ENCODE peak calls at places on chromosomes 16 and 17, in seven cellular contexts. One of them, this sample, is unnamed.

GRCh38 chr17:64507418-64507766 is 615 bp downstream of the CEP95 start:
- DNase-seq in transverse colon: no peak
- DNase-seq in esophagus muscularis mucosa: no peak
- DNase-seq in GM12878: no peak
- DNase-seq in HepG2: peak
- DNase-seq in GM12891: peak
- DNase-seq in endothelial cell of umbilical vein: peak
- DNase-seq in this sample: no peak

GRCh38 chr16:2753523-2754020 is 1.1 kb downstream of the SRRM2 start:
- DNase-seq in transverse colon: no peak
- DNase-seq in esophagus muscularis mucosa: no peak
- DNase-seq in GM12878: no peak
- DNase-seq in HepG2: no peak
- DNase-seq in GM12891: no peak
- DNase-seq in endothelial cell of umbilical vein: peak
- DNase-seq in this sample: no peak

GRCh38 chr16:31876955-31877828 is 3.6 kb downstream of the ZNF267 start:
- DNase-seq in transverse colon: no peak
- DNase-seq in esophagus muscularis mucosa: no peak
- DNase-seq in GM12878: peak
- DNase-seq in HepG2: peak
- DNase-seq in GM12891: no peak
- DNase-seq in endothelial cell of umbilical vein: peak
- DNase-seq in this sample: no peak

GRCh38 chr16:21703589-21704174 is 39.9 kb downstream of the OTOA start:
- DNase-seq in transverse colon: no peak
- DNase-seq in esophagus muscularis mucosa: no peak
- DNase-seq in GM12878: peak
- DNase-seq in HepG2: no peak
- DNase-seq in GM12891: no peak
- DNase-seq in endothelial cell of umbilical vein: no peak
- DNase-seq in this sample: no peak

GRCh38 chr17:28864991-28865849 is 10.4 kb downstream of the ERAL1 start:
- DNase-seq in transverse colon: peak
- DNase-seq in esophagus muscularis mucosa: no peak
- DNase-seq in GM12878: no peak
- DNase-seq in HepG2: peak
- DNase-seq in GM12891: no peak
- DNase-seq in endothelial cell of umbilical vein: peak
- DNase-seq in this sample: no peak

GRCh38 chr16:50671644-50672260 is 9.4 kb downstream of the SNX20 start:
- DNase-seq in transverse colon: no peak
- DNase-seq in esophagus muscularis mucosa: no peak
- DNase-seq in GM12878: no peak
- DNase-seq in HepG2: peak
- DNase-seq in GM12891: no peak
- DNase-seq in endothelial cell of umbilical vein: peak
- DNase-seq in this sample: no peak

GRCh38 chr16:67240506-67240905 is 6.8 kb downstream of the FHOD1 start:
- DNase-seq in transverse colon: no peak
- DNase-seq in esophagus muscularis mucosa: no peak
- DNase-seq in GM12878: no peak
- DNase-seq in HepG2: no peak
- DNase-seq in GM12891: no peak
- DNase-seq in endothelial cell of umbilical vein: no peak
- DNase-seq in this sample: no peak

GRCh38 chr17:44279586-44280344 is 11.8 kb upstream of the SLC4A1 start:
- DNase-seq in transverse colon: peak
- DNase-seq in esophagus muscularis mucosa: no peak
- DNase-seq in GM12878: peak
- DNase-seq in HepG2: peak
- DNase-seq in GM12891: no peak
- DNase-seq in endothelial cell of umbilical vein: peak
- DNase-seq in this sample: no peak

GRCh38 chr17:4631836-4632582 is 9.5 kb downstream of the ALOX15 start:
- DNase-seq in transverse colon: no peak
- DNase-seq in esophagus muscularis mucosa: no peak
- DNase-seq in GM12878: no peak
- DNase-seq in HepG2: no peak
- DNase-seq in GM12891: no peak
- DNase-seq in endothelial cell of umbilical vein: no peak
- DNase-seq in this sample: no peak

GRCh38 chr17:27549251-27549919 is 81.6 kb upstream of the LGALS9 start:
- DNase-seq in transverse colon: no peak
- DNase-seq in esophagus muscularis mucosa: no peak
- DNase-seq in GM12878: no peak
- DNase-seq in HepG2: no peak
- DNase-seq in GM12891: no peak
- DNase-seq in endothelial cell of umbilical vein: no peak
- DNase-seq in this sample: no peak

GRCh38 chr17:42407289-42407836 is 15.7 kb downstream of the CAVIN1 start:
- DNase-seq in transverse colon: peak
- DNase-seq in esophagus muscularis mucosa: no peak
- DNase-seq in GM12878: no peak
- DNase-seq in HepG2: peak
- DNase-seq in GM12891: peak
- DNase-seq in endothelial cell of umbilical vein: peak
- DNase-seq in this sample: peak

GRCh38 chr16:2854700-2855309 is 3.2 kb downstream of the PRSS22 start:
- DNase-seq in transverse colon: no peak
- DNase-seq in esophagus muscularis mucosa: no peak
- DNase-seq in GM12878: no peak
- DNase-seq in HepG2: no peak
- DNase-seq in GM12891: no peak
- DNase-seq in endothelial cell of umbilical vein: no peak
- DNase-seq in this sample: no peak

GRCh38 chr17:41464682-41465081 is 2.5 kb downstream of the KRT32 start:
- DNase-seq in transverse colon: no peak
- DNase-seq in esophagus muscularis mucosa: no peak
- DNase-seq in GM12878: no peak
- DNase-seq in HepG2: no peak
- DNase-seq in GM12891: no peak
- DNase-seq in endothelial cell of umbilical vein: peak
- DNase-seq in this sample: no peak

GRCh38 chr17:8610558-8610957 is 20.0 kb downstream of the MYH10 start:
- DNase-seq in transverse colon: no peak
- DNase-seq in esophagus muscularis mucosa: no peak
- DNase-seq in GM12878: no peak
- DNase-seq in HepG2: no peak
- DNase-seq in GM12891: no peak
- DNase-seq in endothelial cell of umbilical vein: no peak
- DNase-seq in this sample: no peak

GRCh38 chr17:68085751-68086445 is 50.4 kb downstream of the KPNA2 start:
- DNase-seq in transverse colon: peak
- DNase-seq in esophagus muscularis mucosa: no peak
- DNase-seq in GM12878: no peak
- DNase-seq in HepG2: no peak
- DNase-seq in GM12891: no peak
- DNase-seq in endothelial cell of umbilical vein: peak
- DNase-seq in this sample: no peak

GRCh38 chr17:7763919-7764318 is 46.4 kb downstream of the DNAH2 start:
- DNase-seq in transverse colon: no peak
- DNase-seq in esophagus muscularis mucosa: no peak
- DNase-seq in GM12878: no peak
- DNase-seq in HepG2: no peak
- DNase-seq in GM12891: no peak
- DNase-seq in endothelial cell of umbilical vein: no peak
- DNase-seq in this sample: no peak

GRCh38 chr17:38701504-38702165 is 3.4 kb upstream of the MLLT6 start:
- DNase-seq in transverse colon: peak
- DNase-seq in esophagus muscularis mucosa: no peak
- DNase-seq in GM12878: peak
- DNase-seq in HepG2: peak
- DNase-seq in GM12891: no peak
- DNase-seq in endothelial cell of umbilical vein: peak
- DNase-seq in this sample: peak

GRCh38 chr16:67652578-67653130 is 7.4 kb downstream of the ACD start:
- DNase-seq in transverse colon: no peak
- DNase-seq in esophagus muscularis mucosa: no peak
- DNase-seq in GM12878: no peak
- DNase-seq in HepG2: no peak
- DNase-seq in GM12891: no peak
- DNase-seq in endothelial cell of umbilical vein: no peak
- DNase-seq in this sample: no peak

GRCh38 chr17:7632492-7632894 is 2.6 kb downstream of the SHBG start:
- DNase-seq in transverse colon: peak
- DNase-seq in esophagus muscularis mucosa: no peak
- DNase-seq in GM12878: no peak
- DNase-seq in HepG2: no peak
- DNase-seq in GM12891: no peak
- DNase-seq in endothelial cell of umbilical vein: peak
- DNase-seq in this sample: no peak

GRCh38 chr17:81519284-81520020 is 6.9 kb upstream of the ACTG1 start:
- DNase-seq in transverse colon: peak
- DNase-seq in esophagus muscularis mucosa: no peak
- DNase-seq in GM12878: no peak
- DNase-seq in HepG2: no peak
- DNase-seq in GM12891: peak
- DNase-seq in endothelial cell of umbilical vein: no peak
- DNase-seq in this sample: peak

DNA sequence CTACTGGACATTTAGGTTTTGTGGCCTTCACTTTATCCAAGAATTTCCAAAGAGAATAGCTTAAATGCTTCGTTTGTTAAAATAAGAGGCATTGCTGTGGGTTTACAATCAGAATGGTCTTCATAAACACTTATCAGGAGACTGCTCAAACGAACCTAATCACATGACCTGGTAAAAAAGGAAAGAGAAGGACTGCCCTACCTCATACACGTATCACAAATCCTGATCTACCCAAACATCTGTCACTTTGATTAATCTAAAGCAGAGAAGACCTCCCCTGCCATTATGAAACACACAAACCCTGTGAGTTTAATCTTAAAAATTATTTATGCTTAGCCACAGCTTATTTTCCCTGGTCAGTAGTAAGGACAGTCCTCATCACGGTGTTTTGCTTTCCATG is 76.6 kb downstream of the PARN start:
- DNase-seq in transverse colon: no peak
- DNase-seq in esophagus muscularis mucosa: no peak
- DNase-seq in GM12878: no peak
- DNase-seq in HepG2: no peak
- DNase-seq in GM12891: no peak
- DNase-seq in endothelial cell of umbilical vein: no peak
- DNase-seq in this sample: no peak
- TF ChIP-seq POLR2AphosphoS5 in transverse colon: no peak
- TF ChIP-seq POLR2AphosphoS5 in esophagus muscularis mucosa: no peak
- TF ChIP-seq POLR2AphosphoS5 in GM12878: no peak
- TF ChIP-seq POLR2AphosphoS5 in HepG2: no peak
- TF ChIP-seq POLR2AphosphoS5 in GM12891: no peak
- TF ChIP-seq POLR2AphosphoS5 in endothelial cell of umbilical vein: no peak
- TF ChIP-seq POLR2AphosphoS5 in this sample: no peak

DNA sequence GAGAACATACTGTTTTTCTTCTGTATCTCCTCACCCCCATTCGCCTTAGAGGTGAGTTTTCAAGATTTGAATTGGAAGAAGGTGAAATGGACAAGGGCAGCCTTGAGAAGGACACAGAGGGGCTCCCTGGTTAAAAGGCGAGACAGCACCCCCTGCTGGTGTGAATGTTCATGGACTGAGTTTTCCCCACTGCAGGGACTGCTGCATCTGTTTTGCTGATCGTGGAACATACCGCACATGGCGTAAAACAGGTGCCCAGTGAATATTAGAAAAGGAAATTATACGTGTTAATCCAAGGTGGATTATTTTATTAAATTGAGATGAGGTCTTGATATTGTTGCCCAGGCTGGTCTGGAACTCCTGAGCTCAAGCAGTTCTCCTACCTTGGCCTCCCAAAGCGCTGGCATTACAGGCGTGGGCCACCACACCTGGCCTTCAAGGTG is 54.5 kb downstream of the NDE1 start:
- DNase-seq in transverse colon: peak
- DNase-seq in esophagus muscularis mucosa: peak
- DNase-seq in GM12878: no peak
- DNase-seq in HepG2: peak
- DNase-seq in GM12891: peak
- DNase-seq in endothelial cell of umbilical vein: peak
- DNase-seq in this sample: peak
- TF ChIP-seq POLR2AphosphoS5 in transverse colon: no peak
- TF ChIP-seq POLR2AphosphoS5 in esophagus muscularis mucosa: peak
- TF ChIP-seq POLR2AphosphoS5 in GM12878: no peak
- TF ChIP-seq POLR2AphosphoS5 in HepG2: no peak
- TF ChIP-seq POLR2AphosphoS5 in GM12891: peak
- TF ChIP-seq POLR2AphosphoS5 in endothelial cell of umbilical vein: no peak
- TF ChIP-seq POLR2AphosphoS5 in this sample: no peak

GRCh38 chr16:1301562-1301961 is 7.9 kb upstream of the UBE2I start:
- DNase-seq in transverse colon: no peak
- DNase-seq in esophagus muscularis mucosa: no peak
- DNase-seq in GM12878: no peak
- DNase-seq in HepG2: no peak
- DNase-seq in GM12891: no peak
- DNase-seq in endothelial cell of umbilical vein: no peak
- DNase-seq in this sample: no peak
- TF ChIP-seq POLR2AphosphoS5 in transverse colon: no peak
- TF ChIP-seq POLR2AphosphoS5 in esophagus muscularis mucosa: no peak
- TF ChIP-seq POLR2AphosphoS5 in GM12878: no peak
- TF ChIP-seq POLR2AphosphoS5 in HepG2: no peak
- TF ChIP-seq POLR2AphosphoS5 in GM12891: no peak
- TF ChIP-seq POLR2AphosphoS5 in endothelial cell of umbilical vein: no peak
- TF ChIP-seq POLR2AphosphoS5 in this sample: no peak

DNA sequence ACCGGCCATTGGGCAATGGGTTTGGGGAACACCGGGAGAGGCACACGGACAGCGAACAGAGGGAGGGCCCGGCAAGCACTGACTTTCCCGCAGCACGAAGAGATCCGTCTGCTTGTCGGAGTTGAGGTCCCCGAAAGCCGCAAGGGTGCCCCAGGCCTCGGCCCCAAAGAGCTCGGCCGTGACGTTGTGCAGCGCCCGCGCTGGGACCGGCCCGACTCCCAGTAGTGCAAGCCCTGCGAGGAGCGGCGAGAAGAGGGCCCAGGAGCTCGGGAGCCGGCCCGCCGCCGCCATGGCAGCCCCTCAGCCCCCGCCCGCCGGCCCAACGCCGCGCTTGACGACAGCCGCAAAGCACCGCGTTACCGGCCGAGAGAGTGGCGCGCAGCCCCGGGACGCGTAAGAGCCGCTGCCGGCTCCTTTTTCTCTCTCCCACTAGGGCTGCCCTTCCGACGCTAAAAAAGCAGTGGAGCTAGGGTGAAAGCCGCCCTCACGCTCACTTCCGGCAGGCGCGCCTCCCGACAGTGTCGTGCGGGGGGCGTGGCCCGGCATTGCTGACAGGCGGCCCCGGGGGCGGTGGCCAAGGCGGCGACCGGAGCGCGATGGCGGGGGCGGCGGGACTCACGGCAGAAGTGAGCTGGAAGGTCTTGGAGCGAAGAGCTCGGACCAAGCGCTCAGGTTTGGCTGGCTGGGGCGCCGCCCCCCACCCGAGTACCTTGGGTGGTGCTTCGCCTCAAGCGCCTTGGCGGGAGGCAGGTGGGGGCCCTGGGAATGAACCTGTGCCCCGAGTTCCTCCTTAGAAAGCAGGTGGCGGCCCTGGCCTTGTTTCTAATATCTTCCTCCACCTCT is at the start of the genes ITFG1 and PHKB:
- DNase-seq in transverse colon: peak
- DNase-seq in esophagus muscularis mucosa: peak
- DNase-seq in GM12878: peak
- DNase-seq in HepG2: peak
- DNase-seq in GM12891: peak
- DNase-seq in endothelial cell of umbilical vein: peak
- DNase-seq in this sample: peak
- TF ChIP-seq POLR2AphosphoS5 in transverse colon: peak
- TF ChIP-seq POLR2AphosphoS5 in esophagus muscularis mucosa: peak
- TF ChIP-seq POLR2AphosphoS5 in GM12878: peak
- TF ChIP-seq POLR2AphosphoS5 in HepG2: peak
- TF ChIP-seq POLR2AphosphoS5 in GM12891: peak
- TF ChIP-seq POLR2AphosphoS5 in endothelial cell of umbilical vein: peak
- TF ChIP-seq POLR2AphosphoS5 in this sample: peak

GRCh38 chr17:51948128-51948527 is 210.4 kb downstream of the CA10 start:
- DNase-seq in transverse colon: peak
- DNase-seq in esophagus muscularis mucosa: no peak
- DNase-seq in GM12878: no peak
- DNase-seq in HepG2: no peak
- DNase-seq in GM12891: no peak
- DNase-seq in endothelial cell of umbilical vein: no peak
- DNase-seq in this sample: no peak
- TF ChIP-seq POLR2AphosphoS5 in transverse colon: no peak
- TF ChIP-seq POLR2AphosphoS5 in esophagus muscularis mucosa: no peak
- TF ChIP-seq POLR2AphosphoS5 in GM12878: no peak
- TF ChIP-seq POLR2AphosphoS5 in HepG2: no peak
- TF ChIP-seq POLR2AphosphoS5 in GM12891: no peak
- TF ChIP-seq POLR2AphosphoS5 in endothelial cell of umbilical vein: no peak
- TF ChIP-seq POLR2AphosphoS5 in this sample: no peak